ENCODE peak calls at places on chromosome 15, in five cellular contexts. G is HCT116, T is H1, R is K562, X is HepG2. U is an unnamed sample. For H3K9me3, the result is how much of the 10 kb centered on the place peaks cover.

GRCh38 chr15:23467110-23467600 is 20.1 kb upstream of the GOLGA6L2 start:
- DNase-seq in X (peak), R (peak), T (no peak), G (peak), U (no peak)

GRCh38 chr15:94177112-94177511 is 54.2 kb upstream of the MCTP2 start:
- DNase-seq in T (no peak), G (no peak), R (no peak), X (no peak), U (no peak)

GRCh38 chr15:55108858-55109518 is 87.8 kb downstream of the RSL24D1 start:
- DNase-seq in R (peak), X (peak), G (peak), T (peak), U (peak)

GRCh38 chr15:69400850-69401249 is 13.3 kb upstream of the KIF23 start:
- DNase-seq in T (no peak), R (no peak), G (no peak), X (no peak), U (no peak)

GRCh38 chr15:75532413-75533250 is 46.5 kb downstream of the PTPN9 start:
- DNase-seq in G (peak), X (peak), R (no peak), T (peak), U (peak)

GRCh38 chr15:45378149-45378912 is at the start of gene GATM:
- DNase-seq in T (peak), G (no peak), R (no peak), X (no peak), U (peak)

GRCh38 chr15:60363024-60363674 is 34.6 kb downstream of the ANXA2 start:
- DNase-seq in T (no peak), G (no peak), R (no peak), X (no peak), U (no peak)

GRCh38 chr15:70469651-70470555 is 293.5 kb downstream of the UACA start:
- DNase-seq in G (no peak), X (no peak), R (no peak), T (no peak), U (no peak)

GRCh38 chr15:100373037-100373896 is 31.5 kb upstream of the ADAMTS17 start:
- DNase-seq in R (no peak), X (no peak), G (no peak), T (peak), U (no peak)
- H3K4me3 ChIP-seq in R (no peak), X (no peak), G (no peak), T (peak), U (peak)

GRCh38 chr15:62569460-62570404 is 404.6 kb upstream of the C2CD4B start:
- DNase-seq in X (peak), G (no peak), R (no peak), T (no peak), U (no peak)
- TF ChIP-seq ZNF274 in X (no peak), G (no peak), R (no peak), T (no peak), U (no peak)

GRCh38 chr15:25597576-25597975 is 158.8 kb upstream of the UBE3A start:
- DNase-seq in R (no peak), T (no peak), X (no peak), G (no peak), U (no peak)

GRCh38 chr15:25600751-25601150 is 161.9 kb upstream of the UBE3A start:
- DNase-seq in X (no peak), G (no peak), R (no peak), T (no peak), U (no peak)

DNA sequence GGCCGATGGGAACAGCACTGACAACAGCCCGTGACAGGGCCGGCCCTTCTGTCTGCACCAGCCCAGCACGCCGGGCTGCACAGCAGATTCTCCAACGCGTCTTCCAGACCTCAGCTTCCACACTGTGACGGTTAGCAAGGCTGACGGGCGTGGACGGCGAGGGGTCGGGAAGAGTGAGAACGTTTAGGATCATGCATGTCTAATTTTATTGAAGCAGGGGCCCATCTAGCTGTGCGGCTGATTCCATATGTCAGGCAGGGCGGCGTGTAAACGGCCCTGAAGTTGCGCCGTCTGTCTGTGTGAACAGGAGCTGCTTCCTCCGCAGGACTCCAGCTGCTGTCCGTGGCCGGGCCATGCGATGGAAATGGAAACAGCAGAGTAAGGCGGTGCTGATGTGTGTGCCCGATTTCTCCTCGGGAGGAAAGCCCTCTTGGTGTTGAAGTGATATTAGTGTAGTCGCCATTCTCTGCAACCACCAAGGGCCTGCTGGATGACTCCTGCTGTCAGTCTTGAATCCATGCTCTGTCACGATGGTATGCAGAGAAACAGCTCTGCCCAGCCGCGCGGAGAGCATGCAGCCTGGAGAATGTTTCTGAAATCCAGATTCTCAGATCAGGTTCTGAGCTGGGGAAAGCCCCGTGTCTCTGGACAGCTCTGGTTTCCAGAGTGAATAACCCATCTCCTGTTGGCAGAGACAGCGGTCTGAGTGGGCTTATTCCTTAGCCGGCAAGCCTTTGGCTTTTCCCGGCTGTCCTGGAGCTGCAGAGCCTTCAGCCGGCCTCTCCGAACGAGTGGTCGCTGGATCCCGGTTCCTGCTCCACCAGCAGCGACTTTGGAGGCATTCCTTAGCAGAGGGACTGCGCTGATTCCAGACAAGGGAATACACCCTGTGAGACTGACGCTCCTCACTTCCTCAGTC is 158.1 kb upstream of the UBE3A start:
- DNase-seq in R (no peak), T (no peak), G (no peak), X (no peak), U (no peak)
- H3K9me3 ChIP-seq in R (under half), T (under half), G (under half), X (under half), U (under half)

GRCh38 chr15:93086791-93087190 is 2.2 kb downstream of the RGMA start:
- DNase-seq in X (no peak), R (no peak), T (no peak), G (no peak), U (no peak)
- H3K4me3 ChIP-seq in X (no peak), R (no peak), T (no peak), G (no peak), U (no peak)

GRCh38 chr15:56261854-56262509 is 18.3 kb upstream of the RFX7 start:
- DNase-seq in T (no peak), X (no peak), G (no peak), R (no peak), U (no peak)
- TF ChIP-seq ZNF274 in T (no peak), X (no peak), G (no peak), R (no peak), U (no peak)

DNA sequence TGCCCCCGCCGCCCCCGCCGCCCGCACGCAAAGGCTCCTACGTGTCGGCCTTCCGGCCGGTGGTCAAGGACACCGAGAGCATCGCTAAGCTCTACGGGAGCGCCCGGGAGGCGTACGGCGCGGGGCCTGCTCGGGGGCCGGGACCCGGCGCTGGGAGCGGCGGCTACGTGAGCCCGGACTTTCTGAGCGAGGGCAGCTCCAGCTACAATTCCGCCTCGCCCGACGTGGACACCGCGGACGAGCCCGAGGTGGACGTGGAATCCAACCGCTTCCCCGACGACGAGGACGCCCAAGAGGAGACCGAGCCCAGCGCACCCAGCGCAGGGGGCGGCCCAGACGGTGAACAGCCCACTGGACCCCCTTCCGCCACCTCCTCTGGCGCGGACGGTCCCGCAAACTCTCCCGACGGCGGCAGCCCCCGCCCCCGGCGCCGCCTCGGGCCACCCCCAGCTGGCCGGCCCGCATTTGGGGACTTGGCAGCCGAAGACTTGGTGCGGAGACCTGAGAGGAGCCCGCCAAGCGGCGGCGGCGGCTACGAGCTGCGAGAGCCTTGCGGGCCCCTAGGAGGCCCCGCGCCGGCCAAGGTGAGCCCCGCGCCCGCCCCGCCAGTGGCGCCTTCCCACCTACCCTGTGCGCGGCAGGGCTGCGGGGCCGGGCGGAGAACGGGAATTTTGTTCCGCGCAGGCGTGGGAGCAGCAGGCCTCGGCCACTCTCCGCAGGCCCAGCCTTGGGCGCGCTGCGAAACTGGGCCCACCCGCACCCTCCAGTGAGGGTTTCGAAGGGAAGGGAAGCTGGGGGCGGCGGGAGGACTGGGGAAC is 2.5 kb downstream of the SKOR1 start:
- DNase-seq in T (peak), R (no peak), G (no peak), X (no peak), U (no peak)
- H3K9me3 ChIP-seq in T (under half), R (under half), G (under half), X (under half), U (under half)

GRCh38 chr15:90320062-90320884 is 31.8 kb upstream of the ZNF774 start:
- DNase-seq in X (peak), T (peak), R (peak), G (peak), U (peak)
- H3K4me3 ChIP-seq in X (no peak), T (peak), R (no peak), G (peak), U (no peak)

DNA sequence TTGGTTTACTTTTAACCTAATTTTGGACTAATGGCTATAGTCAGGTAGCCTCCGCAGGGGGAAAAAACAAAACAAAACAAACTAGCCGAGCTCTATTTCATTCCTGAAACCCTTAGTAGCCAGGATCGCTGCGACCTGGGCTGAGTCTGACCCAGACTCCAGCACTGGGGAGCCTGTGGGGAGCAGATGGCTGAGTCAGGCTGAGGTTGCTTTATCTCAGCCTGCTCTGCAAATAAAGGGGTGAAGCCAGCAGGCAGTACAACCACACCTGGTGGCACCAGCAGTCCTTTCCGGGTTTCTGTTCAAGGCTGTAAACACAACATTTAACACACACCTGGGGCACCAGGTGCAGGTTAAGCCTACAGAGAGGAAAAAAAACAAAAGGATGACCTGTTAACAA is 27.3 kb downstream of the ABHD2 start:
- DNase-seq in G (no peak), T (peak), R (no peak), X (no peak), U (no peak)
- TF ChIP-seq ZNF274 in G (no peak), T (no peak), R (no peak), X (no peak), U (no peak)

DNA sequence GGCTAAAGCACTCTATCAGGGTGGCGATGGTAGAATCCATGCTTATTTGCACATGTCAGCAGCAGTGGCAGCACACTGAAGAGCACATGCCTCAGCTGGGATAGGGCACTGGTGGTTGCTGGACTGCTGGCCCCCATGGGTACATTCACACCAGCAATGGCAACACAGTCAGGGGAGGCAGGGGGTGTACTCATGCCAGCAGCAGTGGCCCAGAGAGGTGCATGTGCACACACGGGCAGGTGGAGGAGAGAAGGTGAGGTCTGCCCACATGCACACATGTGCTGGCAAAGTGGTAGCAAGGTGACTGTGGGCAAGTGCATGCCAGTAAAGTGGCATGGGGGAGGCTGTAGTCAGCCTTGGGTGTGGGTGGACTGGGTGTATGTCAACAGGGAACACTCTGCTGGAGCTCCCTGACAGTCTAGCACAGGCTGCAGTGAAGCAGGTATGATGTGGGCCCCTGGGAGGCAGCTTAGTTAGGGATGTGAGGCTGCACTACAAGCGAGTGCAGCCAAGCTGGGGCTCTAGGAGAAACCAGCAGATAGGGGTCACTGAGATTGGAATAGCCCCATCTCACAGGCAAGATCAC is 53.9 kb upstream of the NPAP1 start:
- DNase-seq in T (no peak), R (no peak), X (no peak), G (no peak), U (no peak)
- H3K9me3 ChIP-seq in T (half or more), R (under half), X (half or more), G (under half), U (under half)

GRCh38 chr15:40357723-40358491 is at the start of gene DISP2:
- DNase-seq in R (peak), G (peak), T (peak), X (peak), U (peak)
- H3K4me3 ChIP-seq in R (peak), G (peak), T (peak), X (peak), U (peak)